ENCODE peak calls at places on chromosomes 12 and 14, in five cellular contexts. U is HCT116, H is NT2/D1, P is K562, E is HepG2. I is an unnamed sample.

GRCh38 chr14:99737451-99737951 is 53.4 kb downstream of the CYP46A1 start:
- DNase-seq in P (no peak), E (no peak), U (no peak), H (no peak), I (peak)

GRCh38 chr14:68399971-68400370 is 392.9 kb downstream of the ZFP36L1 start:
- DNase-seq in P (no peak), H (no peak), E (no peak), U (no peak), I (no peak)

GRCh38 chr12:62799126-62799736 is 135.7 kb downstream of the PPM1H start:
- DNase-seq in H (peak), U (peak), E (peak), P (peak), I (peak)

GRCh38 chr12:108784270-108784669 is 53.0 kb upstream of the CORO1C start:
- DNase-seq in U (no peak), E (no peak), P (no peak), H (no peak), I (no peak)

GRCh38 chr12:52364061-52364460 is 3.2 kb downstream of the KRT85 start:
- DNase-seq in P (no peak), U (no peak), H (no peak), E (no peak), I (no peak)

GRCh38 chr12:52687527-52688385 is 7.5 kb upstream of the KRT1 start:
- DNase-seq in P (no peak), H (no peak), U (peak), E (no peak), I (no peak)

GRCh38 chr14:55221968-55222367 is 30.6 kb upstream of the DLGAP5 start:
- DNase-seq in H (no peak), P (no peak), E (no peak), U (no peak), I (no peak)

GRCh38 chr12:92568631-92569128 is 134.1 kb upstream of the PLEKHG7 start:
- DNase-seq in E (no peak), H (no peak), U (no peak), P (no peak), I (no peak)

GRCh38 chr12:110677206-110677911 is 11.6 kb downstream of the HVCN1 start:
- DNase-seq in E (no peak), P (no peak), H (no peak), U (no peak), I (no peak)

GRCh38 chr12:55009171-55009570 is 10.6 kb upstream of the NEUROD4 start:
- DNase-seq in E (no peak), U (no peak), P (no peak), H (no peak), I (no peak)
- TF ChIP-seq YY1 in E (no peak), U (no peak), P (no peak), H (no peak), I (no peak)

GRCh38 chr14:103030741-103031565 is 26.4 kb downstream of the CDC42BPB start:
- DNase-seq in U (no peak), E (no peak), P (no peak), H (no peak), I (no peak)
- TF ChIP-seq YY1 in U (no peak), E (no peak), P (no peak), H (no peak), I (no peak)

GRCh38 chr12:57591567-57592325 is 754 bp downstream of the PIP4K2C start:
- DNase-seq in P (peak), E (no peak), H (no peak), U (no peak), I (peak)
- TF ChIP-seq YY1 in P (peak), E (no peak), H (no peak), U (no peak), I (no peak)

GRCh38 chr12:13691598-13691997 is 289.8 kb downstream of the GRIN2B start:
- DNase-seq in H (no peak), P (no peak), U (no peak), E (no peak), I (no peak)
- TF ChIP-seq YY1 in H (no peak), P (no peak), U (no peak), E (no peak), I (no peak)

GRCh38 chr12:75863475-75863874 is 168.1 kb downstream of the PHLDA1 start:
- DNase-seq in P (no peak), U (no peak), H (no peak), E (no peak), I (no peak)

GRCh38 chr12:75862692-75863471 is 168.7 kb downstream of the PHLDA1 start:
- DNase-seq in H (no peak), U (peak), E (peak), P (no peak), I (no peak)

GRCh38 chr12:75855360-75855759 is 176.2 kb downstream of the PHLDA1 start:
- DNase-seq in P (no peak), E (no peak), U (no peak), H (no peak), I (no peak)

GRCh38 chr12:75856228-75856627 is 175.3 kb downstream of the PHLDA1 start:
- DNase-seq in H (no peak), E (no peak), P (no peak), U (no peak), I (no peak)

DNA sequence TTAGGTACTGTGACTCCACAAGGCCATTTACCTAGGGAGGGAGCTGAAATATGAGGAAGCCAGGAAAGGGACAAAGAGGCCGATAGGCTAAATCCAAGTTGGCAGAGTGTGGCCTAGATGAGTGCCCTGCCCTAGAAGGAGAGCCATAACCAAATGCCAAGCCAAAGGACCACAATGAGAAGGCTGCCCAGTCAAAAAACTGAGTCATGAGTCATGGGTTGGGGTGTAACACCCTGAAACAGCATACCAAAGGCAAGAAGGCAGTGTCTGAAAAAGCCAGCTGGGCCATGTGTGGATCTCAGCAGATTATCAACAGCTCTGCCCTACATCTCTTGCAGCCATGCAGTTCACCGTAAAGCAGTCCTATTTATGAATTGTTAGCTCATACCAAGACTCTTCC is 171.7 kb downstream of the PHLDA1 start:
- DNase-seq in U (no peak), E (no peak), H (no peak), P (no peak), I (no peak)
- TF ChIP-seq YY1 in U (no peak), E (no peak), H (no peak), P (no peak), I (no peak)

I was measured in SK-N-SH.